ENCODE peak calls at places on chromosome 18, in seven cellular contexts. O is GM04503; Q is activated T-cell treated with anti-CD3 and anti-CD28 coated beads for 48 hours; S is activated naive CD4-positive, alpha-beta T cell; B is A172; C is GM20000; L is GM23338. Z is an unnamed sample.

GRCh38 chr18:74546751-74547530 is 12.6 kb downstream of the CNDP1 start:
- DNase-seq in C (no peak), B (peak; percentile 49), L (no peak), O (no peak), Q (no peak), S (no peak), Z (peak; percentile 3)

GRCh38 chr18:2826581-2826980 is 20.2 kb upstream of the EMILIN2 start:
- DNase-seq in B (no peak), Q (no peak), C (no peak), S (no peak), L (peak; percentile 2), O (no peak), Z (no peak)

GRCh38 chr18:75057169-75057789 is 151.7 kb downstream of the PTGR3 start:
- DNase-seq in S (no peak), B (no peak), L (no peak), O (no peak), C (no peak), Q (no peak), Z (no peak)

GRCh38 chr18:59233017-59233410 is 13.1 kb downstream of the GRP start:
- DNase-seq in L (no peak), Q (no peak), S (no peak), B (peak; percentile 12), C (no peak), O (peak; percentile 71), Z (peak; percentile 77)

GRCh38 chr18:11995445-11996189 is 14.3 kb downstream of the IMPA2 start:
- DNase-seq in Q (peak; percentile 37), L (peak; percentile 84), S (peak; percentile 44), O (peak; percentile 18), B (peak; percentile 61), C (peak; percentile 84), Z (peak; percentile 43)

GRCh38 chr18:56107821-56108485 is 520.0 kb upstream of the TCF4 start:
- DNase-seq in Q (no peak), B (no peak), S (no peak), O (no peak), C (no peak), L (no peak), Z (peak; percentile 34)

GRCh38 chr18:42649636-42650035 is 465.8 kb downstream of the RIT2 start:
- DNase-seq in L (no peak), Q (no peak), S (no peak), C (no peak), B (peak; percentile 18), O (no peak), Z (no peak)

GRCh38 chr18:13545955-13546354 is 180.4 kb downstream of the FAM210A start:
- DNase-seq in Q (no peak), S (no peak), L (no peak), B (no peak), C (no peak), O (no peak), Z (no peak)

GRCh38 chr18:35688757-35689156 is 107.2 kb downstream of the GALNT1 start:
- DNase-seq in O (no peak), Q (no peak), L (no peak), B (no peak), S (no peak), C (peak; percentile 54), Z (no peak)

GRCh38 chr18:27315001-27315400 is 129.9 kb upstream of the CHST9 start:
- DNase-seq in S (no peak), L (no peak), Q (no peak), O (no peak), B (no peak), C (no peak), Z (no peak)

GRCh38 chr18:10353791-10354190 is 100.6 kb upstream of the APCDD1 start:
- DNase-seq in B (peak; percentile 32), C (no peak), Q (no peak), O (no peak), S (no peak), L (no peak), Z (no peak)

GRCh38 chr18:78996741-78997490 is 17.3 kb downstream of the SALL3 start:
- DNase-seq in Q (no peak), C (no peak), B (no peak), S (no peak), O (no peak), L (no peak), Z (no peak)

GRCh38 chr18:43012951-43013350 is 102.5 kb downstream of the RIT2 start:
- DNase-seq in S (no peak), C (no peak), Q (no peak), L (no peak), B (no peak), O (no peak), Z (no peak)

GRCh38 chr18:5297582-5297981 is 2.1 kb upstream of the ZBTB14 start:
- DNase-seq in Q (no peak), B (no peak), L (no peak), S (no peak), O (no peak), C (no peak), Z (no peak)

GRCh38 chr18:76232813-76233212 is 262.2 kb downstream of the ZNF516 start:
- DNase-seq in L (no peak), Q (no peak), S (no peak), O (no peak), C (no peak), B (peak; percentile 60), Z (no peak)

GRCh38 chr18:74856967-74857366 is 259.3 kb downstream of the ZNF407 start:
- DNase-seq in O (no peak), C (no peak), S (no peak), Q (no peak), L (no peak), B (no peak), Z (no peak)

GRCh38 chr18:61612517-61612916 is 279.3 kb downstream of the CDH20 start:
- DNase-seq in S (no peak), L (no peak), O (no peak), Q (no peak), B (no peak), C (no peak), Z (no peak)

GRCh38 chr18:44410740-44411139 is 269.9 kb upstream of the SETBP1 start:
- DNase-seq in C (no peak), Q (no peak), B (no peak), S (no peak), O (no peak), L (no peak), Z (no peak)

GRCh38 chr18:26336572-26336971 is 110.3 kb downstream of the TAF4B start:
- DNase-seq in S (no peak), Q (no peak), L (no peak), C (no peak), O (no peak), B (no peak), Z (no peak)

GRCh38 chr18:76359909-76360308 is 135.1 kb downstream of the ZNF516 start:
- DNase-seq in B (no peak), O (no peak), Q (no peak), C (no peak), S (no peak), L (no peak), Z (no peak)

GRCh38 chr18:11040823-11041712 is 108.3 kb downstream of the PIEZO2 start:
- DNase-seq in L (peak; percentile 83), O (no peak), S (no peak), Q (no peak), C (peak; percentile 57), B (peak; percentile 53), Z (peak; percentile 32)

GRCh38 chr18:3037423-3037915 is 24.5 kb upstream of the LPIN2 start:
- DNase-seq in C (peak; percentile 68), B (peak; percentile 81), Q (no peak), L (no peak), S (no peak), O (peak; percentile 23), Z (no peak)

GRCh38 chr18:55353806-55354205 is 234.2 kb downstream of the TCF4 start:
- DNase-seq in S (no peak), O (no peak), Q (no peak), L (no peak), B (no peak), C (no peak), Z (no peak)

GRCh38 chr18:49797995-49798394 is 15.3 kb downstream of the ACAA2 start:
- DNase-seq in L (peak; percentile 45), C (no peak), S (no peak), Q (no peak), B (no peak), O (no peak), Z (no peak)

GRCh38 chr18:62857278-62857976 is 142.1 kb downstream of the PHLPP1 start:
- DNase-seq in O (no peak), S (no peak), Q (no peak), B (no peak), L (no peak), C (no peak), Z (no peak)